ENCODE peak calls at places on chromosomes 5 and 9, in six cellular contexts. Q, Z, K, O, Y and L are unnamed samples.

GRCh38 chr9:132044176-132044880 is 35.3 kb downstream of the MED27 start:
- DNase-seq in Q (no peak), Z (no peak), K (no peak), O (no peak), Y (no peak), L (no peak)

GRCh38 chr9:37968228-37968672 is 64.3 kb upstream of the SLC25A51 start:
- DNase-seq in Q (peak; percentile 54), Z (peak; percentile 12), K (peak; percentile 74), O (no peak), Y (peak; percentile 67), L (peak; percentile 44)

GRCh38 chr9:2066312-2067273 is 51.4 kb downstream of the SMARCA2 start:
- DNase-seq in Q (peak; percentile 79), Z (no peak), K (peak; percentile 62), O (no peak), Y (peak; percentile 67), L (no peak)

GRCh38 chr9:99158629-99159028 is 53.7 kb downstream of the TGFBR1 start:
- DNase-seq in Q (no peak), Z (no peak), K (no peak), O (no peak), Y (no peak), L (no peak)

GRCh38 chr9:109012876-109013677 is at the start of gene CTNNAL1:
- DNase-seq in Q (peak; percentile 91), Z (peak; percentile 95), K (peak; percentile 93), O (peak; percentile 86), Y (peak; percentile 97), L (peak; percentile 38)

GRCh38 chr9:87395804-87396458 is 101.7 kb upstream of the DAPK1 start:
- DNase-seq in Q (no peak), Z (no peak), K (no peak), O (no peak), Y (no peak), L (no peak)

GRCh38 chr9:107024193-107024592 is 161.2 kb downstream of the ZNF462 start:
- DNase-seq in Q (peak; percentile 18), Z (no peak), K (peak; percentile 21), O (no peak), Y (no peak), L (peak; percentile 82)

GRCh38 chr5:35810561-35810960 is 46.1 kb upstream of the IL7R start:
- DNase-seq in Q (no peak), Z (no peak), K (no peak), O (no peak), Y (no peak), L (no peak)

GRCh38 chr9:32954642-32955041 is 46.8 kb downstream of the APTX start:
- DNase-seq in Q (peak; percentile 69), Z (no peak), K (peak; percentile 52), O (no peak), Y (peak; percentile 58), L (no peak)

GRCh38 chr5:36599986-36600779 is 6.2 kb upstream of the SLC1A3 start:
- DNase-seq in Q (no peak), Z (no peak), K (peak; percentile 5), O (no peak), Y (peak; percentile 56), L (peak; percentile 72)

GRCh38 chr5:134024811-134025210 is 20.0 kb upstream of the VDAC1 start:
- DNase-seq in Q (no peak), Z (no peak), K (no peak), O (no peak), Y (no peak), L (no peak)

GRCh38 chr5:40030661-40031060 is 605.9 kb upstream of the DAB2 start:
- DNase-seq in Q (peak; percentile 46), Z (no peak), K (no peak), O (no peak), Y (no peak), L (no peak)

GRCh38 chr9:121700165-121700830 is 48.9 kb downstream of the DAB2IP start:
- DNase-seq in Q (peak; percentile 48), Z (peak; percentile 93), K (peak; percentile 58), O (peak; percentile 29), Y (peak; percentile 56), L (peak; percentile 53)

GRCh38 chr5:59496524-59497134 is 396.9 kb downstream of the PDE4D start:
- DNase-seq in Q (peak; percentile 36), Z (peak; percentile 21), K (peak; percentile 44), O (peak; percentile 25), Y (peak; percentile 37), L (peak; percentile 35)

GRCh38 chr5:133287500-133287899 is 235.7 kb downstream of the HSPA4 start:
- DNase-seq in Q (peak; percentile 70), Z (no peak), K (peak; percentile 29), O (no peak), Y (peak; percentile 41), L (no peak)

GRCh38 chr9:108727580-108728056 is 128.2 kb downstream of the ACTL7B start:
- DNase-seq in Q (no peak), Z (no peak), K (no peak), O (no peak), Y (no peak), L (no peak)

GRCh38 chr9:134778841-134779411 is 101.7 kb upstream of the FCN2 start:
- DNase-seq in Q (peak; percentile 70), Z (no peak), K (peak; percentile 23), O (no peak), Y (peak; percentile 56), L (peak; percentile 48)

GRCh38 chr9:34995288-34996060 is 5.9 kb downstream of the DNAJB5 start:
- DNase-seq in Q (peak; percentile 65), Z (no peak), K (no peak), O (no peak), Y (peak; percentile 38), L (no peak)